ENCODE peak calls at places on chromosomes 1 and 21, in four cellular contexts. S, L, Y and N are unnamed samples.

GRCh38 chr1:76209648-76210047 is 135.1 kb downstream of the ST6GALNAC3 start:
- DNase-seq in S (no peak), L (no peak), Y (no peak), N (no peak)

GRCh38 chr1:20724364-20725188 is 6.8 kb upstream of the KIF17 start:
- DNase-seq in S (no peak), L (no peak), Y (peak), N (no peak)

GRCh38 chr1:31739281-31739853 is 24.8 kb downstream of the ADGRB2 start:
- DNase-seq in S (no peak), L (peak), Y (no peak), N (no peak)

GRCh38 chr1:3070654-3071506 is 1.9 kb downstream of the PRDM16 start:
- DNase-seq in S (no peak), L (peak), Y (no peak), N (no peak)

GRCh38 chr1:81682490-81682889 is 118.2 kb upstream of the ADGRL2 start:
- DNase-seq in S (no peak), L (no peak), Y (no peak), N (no peak)

GRCh38 chr1:183761871-183762270 is 43.0 kb upstream of the RGL1 start:
- DNase-seq in S (no peak), L (no peak), Y (no peak), N (no peak)

GRCh38 chr1:214466759-214467585 is 84.4 kb downstream of the PTPN14 start:
- DNase-seq in S (no peak), L (no peak), Y (no peak), N (no peak)

GRCh38 chr1:19676438-19676922 is 11.8 kb downstream of the HTR6 start:
- DNase-seq in S (peak), L (peak), Y (no peak), N (no peak)

GRCh38 chr1:205782627-205783470 is 7.6 kb upstream of the RAB29 start:
- DNase-seq in S (no peak), L (no peak), Y (no peak), N (no peak)

GRCh38 chr1:67840449-67840848 is 7.2 kb upstream of the GNG12 start:
- DNase-seq in S (no peak), L (no peak), Y (no peak), N (no peak)

GRCh38 chr1:66137235-66137634 is 344.5 kb downstream of the PDE4B start:
- DNase-seq in S (no peak), L (no peak), Y (no peak), N (no peak)

GRCh38 chr1:236341298-236341697 is 52.8 kb upstream of the EDARADD start:
- DNase-seq in S (no peak), L (peak), Y (no peak), N (no peak)

GRCh38 chr21:29194847-29195246 is 64.4 kb downstream of the MAP3K7CL start:
- DNase-seq in S (no peak), L (no peak), Y (no peak), N (no peak)

GRCh38 chr1:205259361-205259832 is 31.7 kb downstream of the TMCC2 start:
- DNase-seq in S (no peak), L (no peak), Y (no peak), N (no peak)

GRCh38 chr1:64505232-64505943 is 35.5 kb downstream of the CACHD1 start:
- DNase-seq in S (peak), L (peak), Y (peak), N (peak)

GRCh38 chr21:26814374-26814773 is 30.8 kb downstream of the ADAMTS1 start:
- DNase-seq in S (no peak), L (no peak), Y (no peak), N (no peak)

GRCh38 chr21:9750341-9751086 is 770.9 kb upstream of the TPTE start:
- DNase-seq in S (no peak), L (no peak), Y (no peak), N (no peak)

GRCh38 chr21:45537111-45537745 is 5.0 kb downstream of the SLC19A1 start:
- DNase-seq in S (no peak), L (peak), Y (no peak), N (no peak)

GRCh38 chr1:161198877-161199431 is at the start of gene ADAMTS4:
- DNase-seq in S (no peak), L (peak), Y (peak), N (no peak)

GRCh38 chr1:235421751-235422150 is 54.5 kb downstream of the TBCE start:
- DNase-seq in S (no peak), L (no peak), Y (peak), N (no peak)

GRCh38 chr1:8603220-8603616 is 214.2 kb downstream of the RERE start:
- DNase-seq in S (no peak), L (no peak), Y (no peak), N (no peak)

GRCh38 chr1:161506336-161507223 is 1.3 kb downstream of the FCGR2A start:
- DNase-seq in S (no peak), L (no peak), Y (no peak), N (no peak)

GRCh38 chr1:12047120-12047876 is 15.8 kb upstream of the TNFRSF8 start:
- DNase-seq in S (no peak), L (no peak), Y (no peak), N (no peak)

GRCh38 chr1:205294914-205295310 is 26.6 kb downstream of the NUAK2 start:
- DNase-seq in S (no peak), L (peak), Y (no peak), N (no peak)

GRCh38 chr1:1240822-1241587 is 5.5 kb downstream of the C1QTNF12 start:
- DNase-seq in S (no peak), L (no peak), Y (no peak), N (no peak)

GRCh38 chr1:236812334-236813030 is 17.4 kb downstream of the MTR start:
- DNase-seq in S (no peak), L (no peak), Y (no peak), N (no peak)

GRCh38 chr1:162021124-162021523 is 2.5 kb downstream of the OLFML2B start:
- DNase-seq in S (no peak), L (no peak), Y (no peak), N (no peak)

GRCh38 chr1:203280061-203280460 is 25.3 kb upstream of the BTG2 start:
- DNase-seq in S (no peak), L (no peak), Y (no peak), N (no peak)

GRCh38 chr21:36526104-36526503 is 46.2 kb upstream of the CLDN14 start:
- DNase-seq in S (no peak), L (no peak), Y (no peak), N (no peak)

GRCh38 chr21:36549470-36549869 is 69.5 kb upstream of the CLDN14 start:
- DNase-seq in S (no peak), L (peak), Y (no peak), N (no peak)

GRCh38 chr1:18597159-18598042 is 33.2 kb upstream of the PAX7 start:
- DNase-seq in S (peak), L (peak), Y (peak), N (no peak)

GRCh38 chr1:36359383-36359782 is 26.3 kb downstream of the STK40 start:
- DNase-seq in S (no peak), L (no peak), Y (no peak), N (no peak)

GRCh38 chr1:174556392-174556791 is 108.6 kb downstream of the GPR52 start:
- DNase-seq in S (no peak), L (no peak), Y (no peak), N (no peak)

GRCh38 chr1:55284856-55285255 is 69.7 kb upstream of the USP24 start:
- DNase-seq in S (no peak), L (no peak), Y (peak), N (no peak)

DNA sequence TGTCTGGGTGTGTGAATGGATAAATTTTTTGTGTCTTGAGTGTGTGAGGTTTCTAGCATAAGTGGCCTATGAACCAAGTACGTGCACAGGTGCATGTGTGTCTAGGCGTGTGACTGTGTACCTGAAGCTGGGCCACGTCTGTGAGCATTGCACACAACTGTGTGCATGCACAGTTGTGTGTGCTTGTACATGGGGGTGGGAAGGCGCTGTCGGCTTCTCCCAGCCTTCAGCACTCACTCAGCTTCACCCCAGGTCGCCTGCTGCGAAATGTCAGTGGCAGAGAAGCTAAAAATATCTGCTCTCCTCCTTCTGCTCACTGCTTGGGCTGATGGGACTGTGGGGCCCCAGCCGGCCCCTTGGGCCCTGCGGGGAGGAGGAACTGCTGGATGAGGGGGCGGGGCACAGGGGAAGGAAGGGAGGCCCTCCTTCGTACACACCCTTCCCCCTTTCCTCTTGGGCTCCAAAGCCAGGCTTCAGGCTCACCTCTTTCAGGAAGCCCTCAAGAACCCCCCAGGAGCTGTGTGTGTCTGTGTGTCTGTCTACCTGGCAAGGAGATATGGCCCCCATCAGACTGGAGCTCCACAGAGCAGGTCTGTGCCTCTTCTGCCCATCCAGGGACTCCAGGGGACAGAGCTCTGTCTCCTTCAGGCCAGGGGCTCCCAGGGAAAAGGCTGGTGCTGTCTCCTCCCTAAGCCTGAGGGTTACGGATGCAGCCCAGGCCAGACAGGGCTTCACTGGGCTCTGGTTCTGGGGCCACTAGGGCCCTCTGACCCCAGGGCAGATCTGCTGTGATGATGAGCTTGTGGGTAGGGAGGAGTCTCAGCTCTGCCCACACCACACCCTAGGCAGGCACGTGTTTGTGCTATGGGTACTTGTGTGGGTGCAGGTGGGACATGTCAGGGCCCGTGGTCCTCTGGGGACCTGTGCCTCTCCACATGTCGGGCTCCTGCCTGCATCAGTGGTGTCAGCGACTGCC is 35.6 kb upstream of the WASF2 start:
- DNase-seq in S (peak), L (peak), Y (no peak), N (peak)
- TF ChIP-seq TAF1 in S (no peak), L (no peak), Y (no peak), N (peak)

GRCh38 chr1:218439541-218440295 is 94.6 kb downstream of the TGFB2 start:
- DNase-seq in S (no peak), L (no peak), Y (no peak), N (no peak)
- TF ChIP-seq TAF1 in S (no peak), L (no peak), Y (no peak), N (no peak)

GRCh38 chr1:44481701-44482100 is 76.6 kb downstream of the RNF220 start:
- DNase-seq in S (no peak), L (no peak), Y (no peak), N (no peak)

GRCh38 chr1:44484155-44484688 is 79.2 kb downstream of the RNF220 start:
- DNase-seq in S (no peak), L (no peak), Y (no peak), N (no peak)

GRCh38 chr1:44483089-44483488 is 78.0 kb downstream of the RNF220 start:
- DNase-seq in S (no peak), L (no peak), Y (no peak), N (no peak)

GRCh38 chr1:44485933-44486475 is 80.9 kb downstream of the RNF220 start:
- DNase-seq in S (no peak), L (no peak), Y (no peak), N (no peak)

DNA sequence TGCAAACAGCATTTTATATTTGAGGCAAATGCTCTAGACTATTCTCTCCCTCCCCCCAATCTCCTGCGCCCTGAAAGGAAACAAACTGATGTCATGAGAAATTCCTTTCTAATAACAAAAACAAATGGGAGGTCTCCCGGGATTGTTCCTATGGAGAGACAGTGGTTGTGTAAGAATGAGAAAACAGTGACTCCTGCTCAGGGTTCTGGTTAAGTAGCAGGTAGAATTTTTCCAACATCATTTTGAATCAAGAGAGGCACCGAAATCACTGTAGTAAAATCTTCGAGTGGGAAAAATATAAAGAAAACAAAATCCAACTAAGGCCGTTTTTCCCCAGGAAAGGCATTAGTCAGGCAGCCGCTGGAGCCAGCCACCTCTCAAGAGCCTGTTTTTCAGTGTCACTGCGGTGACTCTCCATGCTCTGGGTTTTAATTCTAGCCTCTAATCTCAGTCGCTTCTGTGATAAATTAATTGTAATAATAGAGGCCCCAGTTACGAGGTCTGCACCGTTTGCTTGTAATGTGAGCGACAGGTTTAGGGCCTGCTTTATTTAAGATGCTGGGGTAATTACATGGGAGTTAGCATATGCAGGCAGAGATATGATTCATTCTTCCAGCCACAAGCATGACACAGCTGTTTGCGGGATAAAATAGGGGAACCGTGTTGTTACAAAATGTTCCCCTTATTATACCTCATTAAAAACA is 80.3 kb downstream of the RNF220 start:
- DNase-seq in S (no peak), L (no peak), Y (no peak), N (no peak)
- TF ChIP-seq TAF1 in S (no peak), L (no peak), Y (no peak), N (no peak)

DNA sequence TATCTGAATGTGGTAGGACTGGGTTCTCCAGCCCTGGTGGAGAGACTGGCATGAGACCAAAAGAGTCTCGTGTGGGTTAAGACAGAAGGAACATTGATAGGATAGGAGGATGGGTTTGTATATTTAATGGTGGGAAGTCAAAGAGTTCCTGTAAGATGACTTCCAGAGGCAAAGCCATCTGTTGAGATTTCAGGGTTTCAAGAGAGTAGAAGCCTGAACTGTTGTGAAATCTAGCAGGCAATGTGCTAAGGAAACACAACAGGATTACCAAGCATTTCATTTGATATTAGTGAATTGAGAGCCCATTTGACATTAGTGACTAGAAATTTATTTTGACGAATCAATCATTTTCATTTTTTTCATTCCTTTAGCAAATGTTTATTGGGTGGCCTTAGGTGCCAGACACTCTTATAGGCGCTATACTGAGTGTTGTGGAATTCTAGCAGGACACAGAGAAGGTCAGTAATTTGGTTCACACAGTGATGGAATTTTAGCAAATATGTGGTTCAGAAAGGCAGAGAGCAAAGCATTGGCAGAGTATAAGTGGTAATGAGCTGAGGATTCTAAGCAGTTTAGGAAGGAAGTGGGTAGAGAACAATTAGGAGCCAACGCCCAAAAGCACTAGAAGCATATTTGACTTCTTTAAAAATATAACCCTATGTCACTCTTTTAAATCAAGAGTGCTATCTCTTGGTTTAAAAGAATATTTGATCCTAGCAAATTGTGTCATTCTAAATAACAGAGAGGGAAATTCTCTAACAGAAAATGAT is 149.3 kb downstream of the AK5 start:
- DNase-seq in S (no peak), L (no peak), Y (no peak), N (no peak)
- TF ChIP-seq TAF1 in S (no peak), L (no peak), Y (no peak), N (no peak)

DNA sequence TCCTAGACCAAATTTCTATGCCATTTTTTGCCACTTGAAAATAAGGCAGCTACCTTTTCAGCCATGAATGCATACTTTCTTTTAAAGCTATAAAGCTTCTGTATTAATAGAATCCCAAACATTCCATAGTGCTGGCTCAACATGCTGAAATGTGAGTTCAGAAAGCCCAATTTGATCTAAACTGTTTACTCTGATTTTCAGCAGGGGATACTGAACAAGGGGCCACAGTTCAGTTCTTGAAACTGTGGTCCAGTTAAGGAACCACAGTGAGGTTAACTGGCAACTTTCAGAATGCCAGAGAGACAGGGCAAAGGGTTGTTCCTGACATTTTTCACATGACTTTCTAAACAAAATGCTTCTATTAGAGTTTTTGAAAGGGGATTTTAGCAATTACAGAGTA is 85.7 kb upstream of the COL11A1 start:
- DNase-seq in S (no peak), L (no peak), Y (no peak), N (no peak)
- TF ChIP-seq TAF1 in S (no peak), L (no peak), Y (no peak), N (no peak)